ENCODE peak calls at places on chromosome 11, in six cellular contexts. M is left lung; U is naive thymus-derived CD4-positive, alpha-beta T cell; G is tibial artery; H is cardiac muscle cell; Q is astrocyte. T is an unnamed sample.
A peak's percentile ranks its signal among the peaks of the same experiment; 100 is the strongest.

GRCh38 chr11:62770778-62771143 is 435 bp upstream of the TAF6L start:
- DNase-seq in M (no peak), U (no peak), G (no peak), H (no peak), Q (peak; percentile 16), T (no peak)

GRCh38 chr11:100753144-100753543 is 66.1 kb downstream of the ARHGAP42 start:
- DNase-seq in M (no peak), U (no peak), G (no peak), H (peak; percentile 47), Q (no peak), T (no peak)

GRCh38 chr11:70271635-70271953 is 1.1 kb downstream of the PPFIA1 start:
- DNase-seq in M (no peak), U (no peak), G (no peak), H (no peak), Q (no peak), T (no peak)

GRCh38 chr11:34870548-34871209 is 45.5 kb downstream of the APIP start:
- DNase-seq in M (no peak), U (no peak), G (no peak), H (peak; percentile 11), Q (no peak), T (no peak)

GRCh38 chr11:72750556-72751292 is 1.5 kb downstream of the ARAP1 start:
- DNase-seq in M (peak; percentile 34), U (no peak), G (no peak), H (no peak), Q (no peak), T (no peak)

GRCh38 chr11:95108671-95109551 is 19.3 kb downstream of the ENDOD1 start:
- DNase-seq in M (no peak), U (no peak), G (no peak), H (no peak), Q (peak; percentile 57), T (no peak)

GRCh38 chr11:116446542-116446941 is 326.2 kb downstream of the BUD13 start:
- DNase-seq in M (no peak), U (no peak), G (no peak), H (no peak), Q (no peak), T (no peak)

GRCh38 chr11:134418119-134418840 is 6.2 kb upstream of the B3GAT1 start:
- DNase-seq in M (no peak), U (no peak), G (no peak), H (peak; percentile 90), Q (no peak), T (no peak)

GRCh38 chr11:102226702-102227101 is 90.6 kb upstream of the BIRC3 start:
- DNase-seq in M (no peak), U (no peak), G (no peak), H (no peak), Q (peak; percentile 94), T (no peak)

GRCh38 chr11:64275031-64275800 is 9.2 kb downstream of the BAD start:
- DNase-seq in M (no peak), U (no peak), G (no peak), H (no peak), Q (no peak), T (no peak)

GRCh38 chr11:1762537-1763302 is 1.0 kb downstream of the CTSD start:
- DNase-seq in M (peak; percentile 76), U (no peak), G (peak; percentile 63), H (no peak), Q (no peak), T (no peak)

GRCh38 chr11:72814139-72814830 is at the start of gene ATG16L2:
- DNase-seq in M (peak; percentile 97), U (peak; percentile 84), G (peak; percentile 75), H (peak; percentile 93), Q (peak; percentile 63), T (no peak)

GRCh38 chr11:86069408-86070086 is 663 bp upstream of the PICALM start:
- DNase-seq in M (no peak), U (no peak), G (peak; percentile 45), H (peak; percentile 80), Q (peak; percentile 99), T (peak; percentile 29)

GRCh38 chr11:131365601-131366000 is 4.8 kb upstream of the NTM start:
- DNase-seq in M (no peak), U (no peak), G (no peak), H (no peak), Q (no peak), T (no peak)

GRCh38 chr11:1640076-1640946 is 10.7 kb downstream of the KRTAP5-5 start:
- DNase-seq in M (peak; percentile 87), U (no peak), G (no peak), H (peak; percentile 62), Q (no peak), T (peak; percentile 50)

GRCh38 chr11:12543596-12544415 is 130.4 kb upstream of the TEAD1 start:
- DNase-seq in M (no peak), U (no peak), G (no peak), H (no peak), Q (no peak), T (no peak)

GRCh38 chr11:111476366-111476765 is 35.8 kb downstream of the BTG4 start:
- DNase-seq in M (no peak), U (no peak), G (no peak), H (no peak), Q (peak; percentile 25), T (no peak)

GRCh38 chr11:20355221-20356219 is 8.0 kb upstream of the HTATIP2 start:
- DNase-seq in M (no peak), U (peak; percentile 21), G (no peak), H (peak; percentile 44), Q (no peak), T (peak; percentile 22)

GRCh38 chr11:106624377-106624776 is 393.9 kb downstream of the GUCY1A2 start:
- DNase-seq in M (no peak), U (no peak), G (no peak), H (no peak), Q (peak; percentile 15), T (no peak)

GRCh38 chr11:61803889-61804647 is 11.4 kb downstream of the FEN1 start:
- DNase-seq in M (no peak), U (no peak), G (no peak), H (no peak), Q (peak; percentile 52), T (no peak)

GRCh38 chr11:2570841-2571597 is 126.2 kb downstream of the KCNQ1 start:
- DNase-seq in M (peak; percentile 67), U (no peak), G (no peak), H (no peak), Q (no peak), T (no peak)

GRCh38 chr11:122505304-122506006 is 150.1 kb upstream of the UBASH3B start:
- DNase-seq in M (no peak), U (no peak), G (peak; percentile 90), H (peak; percentile 90), Q (peak; percentile 88), T (peak; percentile 66)

GRCh38 chr11:90587896-90588295 is 365.0 kb upstream of the CHORDC1 start:
- DNase-seq in M (no peak), U (no peak), G (no peak), H (no peak), Q (no peak), T (no peak)

GRCh38 chr11:107770546-107770945 is 58.7 kb upstream of the SLN start:
- DNase-seq in M (no peak), U (no peak), G (no peak), H (no peak), Q (peak; percentile 58), T (no peak)

GRCh38 chr11:112962854-112963367 is 1.7 kb downstream of the NCAM1 start:
- DNase-seq in M (peak; percentile 82), U (no peak), G (peak; percentile 29), H (peak; percentile 85), Q (no peak), T (no peak)
- H3K4me3 ChIP-seq in M (peak overlapping the region; percentile 37), U (no peak overlapping the region), G (peak overlapping the region; percentile 61), H (peak overlapping the region; percentile 77), Q (peak overlapping the region; percentile 51), T (peak overlapping the region; percentile 60)

GRCh38 chr11:83715927-83716525 is 429.9 kb upstream of the CCDC90B start:
- DNase-seq in M (no peak), U (no peak), G (no peak), H (no peak), Q (no peak), T (no peak)

GRCh38 chr11:83713701-83714100 is 427.5 kb upstream of the CCDC90B start:
- DNase-seq in M (no peak), U (no peak), G (no peak), H (no peak), Q (peak; percentile 32), T (no peak)

GRCh38 chr11:83706581-83706980 is 420.4 kb upstream of the CCDC90B start:
- DNase-seq in M (no peak), U (no peak), G (no peak), H (no peak), Q (no peak), T (no peak)

GRCh38 chr11:83709434-83709833 is 423.3 kb upstream of the CCDC90B start:
- DNase-seq in M (no peak), U (no peak), G (no peak), H (no peak), Q (no peak), T (no peak)

DNA sequence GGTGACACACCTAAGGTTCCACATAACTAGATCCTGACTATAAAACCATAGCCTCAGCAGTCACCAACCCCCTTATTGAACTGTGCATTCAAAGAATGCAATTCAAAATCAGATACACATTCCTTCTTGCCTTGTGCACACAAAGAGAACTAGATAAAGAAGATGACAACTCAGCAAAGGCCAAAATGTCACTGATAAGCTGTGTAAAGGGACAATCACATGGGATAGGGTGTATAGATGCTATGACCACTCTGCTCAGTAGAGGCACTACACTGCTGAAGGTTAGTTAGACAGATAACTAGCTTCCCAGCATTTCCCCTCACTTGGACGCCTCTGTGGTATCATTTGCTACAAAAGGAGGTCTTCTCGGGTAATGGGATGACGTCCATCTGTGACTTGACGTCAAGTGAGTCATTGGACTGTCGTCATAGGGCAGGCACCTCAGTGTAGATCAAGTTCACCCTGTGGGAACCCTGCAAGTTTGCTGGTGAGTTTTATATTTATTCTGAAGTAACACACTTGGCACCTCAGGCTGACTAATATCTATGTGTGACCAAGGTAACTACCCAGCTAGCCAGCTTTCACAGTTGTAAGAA is 425.0 kb upstream of the CCDC90B start:
- DNase-seq in M (no peak), U (no peak), G (no peak), H (no peak), Q (no peak), T (no peak)
- H3K4me1 ChIP-seq in M (no peaks in the 10 kb centered on the region), U (no peaks in the 10 kb centered on the region), G (no peaks in the 10 kb centered on the region), H (no peaks in the 10 kb centered on the region), Q (no peaks in the 10 kb centered on the region), T (no peaks in the 10 kb centered on the region)

GRCh38 chr11:121488641-121489040 is 35.9 kb upstream of the SORL1-AS1 start:
- DNase-seq in M (no peak), U (no peak), G (no peak), H (no peak), Q (no peak), T (no peak)
- H3K27ac ChIP-seq in M (no peak overlapping the region), U (no peak overlapping the region), G (peak overlapping the region; percentile 5), H (no peak overlapping the region), Q (no peak overlapping the region), T (no peak overlapping the region)

DNA sequence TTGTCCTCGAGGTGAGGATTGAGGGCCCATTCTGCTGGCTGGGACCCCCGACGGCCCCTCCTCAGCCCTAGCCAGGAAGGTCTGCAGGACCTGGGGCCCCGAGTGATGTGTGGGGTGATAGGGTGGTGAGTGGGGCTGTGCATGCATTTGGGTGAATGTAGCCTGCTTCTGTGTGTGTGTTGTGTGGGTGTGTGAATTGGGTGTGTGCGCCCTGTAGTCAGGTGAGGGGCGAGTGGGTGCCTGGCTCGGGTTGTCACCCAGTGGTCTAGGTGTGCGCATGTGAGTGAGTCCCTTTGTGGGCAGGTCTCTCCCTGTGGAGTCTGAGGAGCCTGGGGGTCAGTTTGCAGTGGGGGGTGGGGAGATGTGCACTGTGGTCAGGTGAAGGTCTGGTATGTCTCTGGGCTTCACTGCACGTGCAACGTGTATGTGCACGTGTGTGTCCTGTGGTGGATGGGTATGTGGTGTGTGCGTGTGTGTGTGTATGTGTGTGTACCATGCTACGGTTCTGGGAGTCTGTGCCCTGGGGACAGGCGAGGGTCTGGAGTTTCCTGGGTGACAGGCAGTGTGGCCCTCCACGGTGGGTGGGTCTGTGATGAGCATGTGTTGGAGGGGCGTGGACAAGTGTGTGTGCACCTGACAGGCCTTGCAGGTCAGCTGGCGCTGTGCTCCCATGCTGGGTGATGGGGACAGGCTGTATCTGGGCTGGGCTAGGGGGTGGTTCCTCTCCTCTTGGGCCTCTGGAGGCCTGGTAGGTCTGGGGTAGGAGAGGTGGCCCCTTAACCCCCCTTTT is 1.0 kb downstream of the TMEM151A start:
- DNase-seq in M (no peak), U (no peak), G (no peak), H (no peak), Q (no peak), T (no peak)
- H3K4me3 ChIP-seq in M (no peak overlapping the region), U (no peak overlapping the region), G (no peak overlapping the region), H (no peak overlapping the region), Q (no peak overlapping the region), T (no peak overlapping the region)